ENCODE peak calls at places on chromosome 6, in four cellular contexts. S, J, L and B are unnamed samples.

GRCh38 chr6:31805939-31806469 is 762 bp downstream of the LSM2 start:
- DNase-seq in S (no peak), L (no peak), J (no peak), B (no peak)

GRCh38 chr6:96394727-96395126 is 126.9 kb upstream of the UFL1 start:
- DNase-seq in J (no peak), S (no peak), L (no peak), B (no peak)

GRCh38 chr6:129774697-129775447 is 64.9 kb upstream of the ARHGAP18 start:
- DNase-seq in S (peak), J (peak), L (peak), B (peak)

GRCh38 chr6:139091859-139092258 is 43.0 kb upstream of the HECA start:
- DNase-seq in L (no peak), S (no peak), J (no peak), B (no peak)

GRCh38 chr6:31113861-31114539 is 600 bp upstream of the PSORS1C1 start:
- DNase-seq in L (peak), S (peak), J (no peak), B (no peak)

GRCh38 chr6:530425-530824 is 126.5 kb downstream of the HUS1B start:
- DNase-seq in J (no peak), S (no peak), L (no peak), B (no peak)

GRCh38 chr6:63923139-63923739 is 287.6 kb downstream of the PHF3 start:
- DNase-seq in L (peak), S (no peak), J (no peak), B (no peak)

GRCh38 chr6:38676236-38676973 is 26.5 kb downstream of the GLO1 start:
- DNase-seq in S (no peak), L (no peak), J (no peak), B (no peak)

GRCh38 chr6:138297761-138298298 is 79.5 kb upstream of the PBOV1 start:
- DNase-seq in S (no peak), J (no peak), L (no peak), B (no peak)

GRCh38 chr6:75723382-75723781 is 25.7 kb upstream of the MYO6 start:
- DNase-seq in S (no peak), J (no peak), L (no peak), B (no peak)

GRCh38 chr6:39889229-39889628 is 45.0 kb downstream of the MOCS1 start:
- DNase-seq in S (no peak), J (no peak), L (no peak), B (no peak)

GRCh38 chr6:150887978-150888563 is 22.6 kb downstream of the MTHFD1L start:
- DNase-seq in S (no peak), L (no peak), J (no peak), B (no peak)

GRCh38 chr6:111663692-111664564 is 58.2 kb upstream of the TRAF3IP2 start:
- DNase-seq in J (peak), S (no peak), L (peak), B (peak)
- H3K4me3 ChIP-seq in J (no peak), S (no peak), L (peak), B (no peak)

GRCh38 chr6:134521116-134521501 is 203.2 kb upstream of the SGK1 start:
- DNase-seq in J (no peak), L (no peak), S (no peak), B (no peak)
- H3K27ac ChIP-seq in J (no peak), L (no peak), S (no peak), B (no peak)

GRCh38 chr6:36851149-36851614 is 11.9 kb upstream of the CPNE5 start:
- DNase-seq in J (peak), S (no peak), L (peak), B (no peak)
- H3K4me3 ChIP-seq in J (no peak), S (no peak), L (no peak), B (no peak)

GRCh38 chr6:46876126-46876525 is 45.6 kb downstream of the ADGRF5 start:
- DNase-seq in J (no peak), L (no peak), S (no peak), B (no peak)
- H3K27ac ChIP-seq in J (no peak), L (no peak), S (no peak), B (no peak)

GRCh38 chr6:7684076-7684475 is 41.8 kb upstream of the BMP6 start:
- DNase-seq in S (no peak), J (no peak), L (no peak), B (no peak)
- H3K4me3 ChIP-seq in S (no peak), J (no peak), L (no peak), B (no peak)

GRCh38 chr6:116393430-116393829 is 22.7 kb downstream of the DSE start:
- DNase-seq in S (no peak), J (no peak), L (no peak), B (no peak)
- H3K27ac ChIP-seq in S (no peak), J (no peak), L (no peak), B (no peak)

GRCh38 chr6:13413906-13414555 is 73.4 kb downstream of the GFOD1 start:
- DNase-seq in L (peak), J (no peak), S (peak), B (peak)
- H3K4me3 ChIP-seq in L (no peak), J (no peak), S (no peak), B (no peak)

GRCh38 chr6:22367331-22367730 is 70.5 kb upstream of the PRL start:
- DNase-seq in S (no peak), L (peak), J (no peak), B (no peak)
- H3K27ac ChIP-seq in S (no peak), L (no peak), J (no peak), B (no peak)

DNA sequence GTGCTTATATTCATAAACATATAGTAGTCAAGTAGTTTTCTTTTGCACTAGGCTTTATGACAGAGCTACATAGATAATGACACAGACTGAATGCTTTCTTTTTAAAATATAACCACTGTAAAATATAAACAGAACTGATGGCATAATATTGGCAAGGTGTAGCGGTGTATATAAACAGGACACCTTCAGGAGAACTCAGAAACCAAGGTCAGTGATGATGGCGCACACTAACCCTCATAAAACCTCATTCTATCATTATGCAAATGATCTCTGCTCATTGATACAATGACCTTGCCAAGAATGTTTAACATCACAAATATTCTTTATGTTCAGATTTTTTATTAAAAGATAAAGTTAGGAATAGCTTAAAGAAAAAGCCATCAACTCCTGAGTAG is 48.5 kb upstream of the DST start:
- DNase-seq in S (no peak), L (no peak), J (no peak), B (no peak)
- H3K4me3 ChIP-seq in S (no peak), L (peak), J (no peak), B (peak)